ENCODE peak calls at places on chromosomes 3 and 15, in five cellular contexts. One of them, this sample, is unnamed.

GRCh38 chr3:62073038-62073437 is 300.3 kb downstream of the FEZF2 start:
- DNase-seq in DND-41: no peak
- DNase-seq in hepatocyte: no peak
- DNase-seq in fibroblast of lung: no peak
- DNase-seq in keratinocyte: no peak
- DNase-seq in this sample: no peak

GRCh38 chr15:74275957-74276356 is 39.8 kb downstream of the CCDC33 start:
- DNase-seq in DND-41: peak
- DNase-seq in hepatocyte: no peak
- DNase-seq in fibroblast of lung: no peak
- DNase-seq in keratinocyte: no peak
- DNase-seq in this sample: no peak

GRCh38 chr3:28115316-28115715 is 126.1 kb upstream of the CMC1 start:
- DNase-seq in DND-41: no peak
- DNase-seq in hepatocyte: no peak
- DNase-seq in fibroblast of lung: no peak
- DNase-seq in keratinocyte: no peak
- DNase-seq in this sample: no peak

GRCh38 chr3:172708905-172709775 is 1.7 kb downstream of the NCEH1 start:
- DNase-seq in DND-41: no peak
- DNase-seq in hepatocyte: peak
- DNase-seq in fibroblast of lung: no peak
- DNase-seq in keratinocyte: no peak
- DNase-seq in this sample: no peak

GRCh38 chr3:14371573-14372474 is 30.6 kb upstream of the SLC6A6 start:
- DNase-seq in DND-41: no peak
- DNase-seq in hepatocyte: peak
- DNase-seq in fibroblast of lung: peak
- DNase-seq in keratinocyte: no peak
- DNase-seq in this sample: no peak

GRCh38 chr3:194321666-194322640 is 29.2 kb downstream of the CPN2 start:
- DNase-seq in DND-41: no peak
- DNase-seq in hepatocyte: no peak
- DNase-seq in fibroblast of lung: no peak
- DNase-seq in keratinocyte: no peak
- DNase-seq in this sample: no peak

GRCh38 chr3:17156864-17157263 is 272.1 kb downstream of the PLCL2 start:
- DNase-seq in DND-41: no peak
- DNase-seq in hepatocyte: no peak
- DNase-seq in fibroblast of lung: no peak
- DNase-seq in keratinocyte: no peak
- DNase-seq in this sample: no peak

GRCh38 chr15:99565281-99566156 is at the start of gene MEF2A:
- DNase-seq in DND-41: peak
- DNase-seq in hepatocyte: peak
- DNase-seq in fibroblast of lung: peak
- DNase-seq in keratinocyte: peak
- DNase-seq in this sample: peak

GRCh38 chr15:29070471-29071192 is 184.9 kb downstream of the APBA2 start:
- DNase-seq in DND-41: no peak
- DNase-seq in hepatocyte: no peak
- DNase-seq in fibroblast of lung: no peak
- DNase-seq in keratinocyte: no peak
- DNase-seq in this sample: no peak

GRCh38 chr3:49500408-49501257 is 30.6 kb downstream of the DAG1 start:
- DNase-seq in DND-41: no peak
- DNase-seq in hepatocyte: peak
- DNase-seq in fibroblast of lung: peak
- DNase-seq in keratinocyte: peak
- DNase-seq in this sample: no peak

GRCh38 chr15:79089331-79089889 is 1.2 kb downstream of the RASGRF1 start:
- DNase-seq in DND-41: no peak
- DNase-seq in hepatocyte: no peak
- DNase-seq in fibroblast of lung: no peak
- DNase-seq in keratinocyte: no peak
- DNase-seq in this sample: no peak

GRCh38 chr3:116038968-116039950 is 406.0 kb downstream of the LSAMP start:
- DNase-seq in DND-41: no peak
- DNase-seq in hepatocyte: no peak
- DNase-seq in fibroblast of lung: peak
- DNase-seq in keratinocyte: no peak
- DNase-seq in this sample: no peak

GRCh38 chr15:45603881-45604280 is 16.7 kb downstream of the BLOC1S6 start:
- DNase-seq in DND-41: no peak
- DNase-seq in hepatocyte: no peak
- DNase-seq in fibroblast of lung: no peak
- DNase-seq in keratinocyte: no peak
- DNase-seq in this sample: no peak

GRCh38 chr3:187987919-187988318 is 166.0 kb upstream of the LPP start:
- DNase-seq in DND-41: no peak
- DNase-seq in hepatocyte: no peak
- DNase-seq in fibroblast of lung: no peak
- DNase-seq in keratinocyte: no peak
- DNase-seq in this sample: no peak

GRCh38 chr3:9168230-9168629 is 81.2 kb downstream of the SRGAP3 start:
- DNase-seq in DND-41: no peak
- DNase-seq in hepatocyte: peak
- DNase-seq in fibroblast of lung: no peak
- DNase-seq in keratinocyte: no peak
- DNase-seq in this sample: no peak

GRCh38 chr3:195512798-195513345 is 30.3 kb downstream of the PPP1R2 start:
- DNase-seq in DND-41: no peak
- DNase-seq in hepatocyte: peak
- DNase-seq in fibroblast of lung: no peak
- DNase-seq in keratinocyte: no peak
- DNase-seq in this sample: no peak

GRCh38 chr3:21954709-21955108 is 203.7 kb upstream of the ZNF385D start:
- DNase-seq in DND-41: no peak
- DNase-seq in hepatocyte: no peak
- DNase-seq in fibroblast of lung: peak
- DNase-seq in keratinocyte: no peak
- DNase-seq in this sample: no peak

GRCh38 chr3:71813704-71814103 is 28.8 kb upstream of the PROK2 start:
- DNase-seq in DND-41: no peak
- DNase-seq in hepatocyte: no peak
- DNase-seq in fibroblast of lung: no peak
- DNase-seq in keratinocyte: no peak
- DNase-seq in this sample: no peak

GRCh38 chr3:13461169-13462124 is 18.7 kb upstream of the HDAC11 start:
- DNase-seq in DND-41: peak
- DNase-seq in hepatocyte: peak
- DNase-seq in fibroblast of lung: peak
- DNase-seq in keratinocyte: no peak
- DNase-seq in this sample: no peak

GRCh38 chr15:57213783-57214366 is 162.4 kb upstream of the CGNL1 start:
- DNase-seq in DND-41: no peak
- DNase-seq in hepatocyte: peak
- DNase-seq in fibroblast of lung: peak
- DNase-seq in keratinocyte: no peak
- DNase-seq in this sample: no peak

GRCh38 chr3:99394831-99395733 is 243.3 kb upstream of the COL8A1 start:
- DNase-seq in DND-41: no peak
- DNase-seq in hepatocyte: no peak
- DNase-seq in fibroblast of lung: peak
- DNase-seq in keratinocyte: peak
- DNase-seq in this sample: no peak

GRCh38 chr15:91193059-91193715 is 93.1 kb downstream of the SV2B start:
- DNase-seq in DND-41: no peak
- DNase-seq in hepatocyte: no peak
- DNase-seq in fibroblast of lung: no peak
- DNase-seq in keratinocyte: no peak
- DNase-seq in this sample: no peak

GRCh38 chr15:66071621-66072295 is 181.8 kb downstream of the MEGF11 start:
- DNase-seq in DND-41: no peak
- DNase-seq in hepatocyte: no peak
- DNase-seq in fibroblast of lung: no peak
- DNase-seq in keratinocyte: no peak
- DNase-seq in this sample: peak

GRCh38 chr3:126773783-126774182 is 69.7 kb downstream of the CHCHD6 start:
- DNase-seq in DND-41: no peak
- DNase-seq in hepatocyte: no peak
- DNase-seq in fibroblast of lung: no peak
- DNase-seq in keratinocyte: no peak
- DNase-seq in this sample: no peak

GRCh38 chr15:61228025-61228901 is 839 bp downstream of the RORA start:
- DNase-seq in DND-41: no peak
- DNase-seq in hepatocyte: peak
- DNase-seq in fibroblast of lung: peak
- DNase-seq in keratinocyte: no peak
- DNase-seq in this sample: no peak

GRCh38 chr3:55622733-55623132 is 135.6 kb upstream of the WNT5A start:
- DNase-seq in DND-41: no peak
- DNase-seq in hepatocyte: no peak
- DNase-seq in fibroblast of lung: peak
- DNase-seq in keratinocyte: no peak
- DNase-seq in this sample: no peak

GRCh38 chr15:92463826-92464225 is 70.1 kb downstream of the ST8SIA2 start:
- DNase-seq in DND-41: no peak
- DNase-seq in hepatocyte: no peak
- DNase-seq in fibroblast of lung: peak
- DNase-seq in keratinocyte: no peak
- DNase-seq in this sample: no peak

GRCh38 chr15:43251863-43252241 is 14.9 kb downstream of the TGM5 start:
- DNase-seq in DND-41: no peak
- DNase-seq in hepatocyte: no peak
- DNase-seq in fibroblast of lung: no peak
- DNase-seq in keratinocyte: no peak
- DNase-seq in this sample: no peak

GRCh38 chr15:65576669-65577068 is 34.3 kb downstream of the INTS14 start:
- DNase-seq in DND-41: no peak
- DNase-seq in hepatocyte: no peak
- DNase-seq in fibroblast of lung: peak
- DNase-seq in keratinocyte: no peak
- DNase-seq in this sample: no peak

GRCh38 chr15:76337047-76337738 is 620 bp downstream of the ISL2 start:
- DNase-seq in DND-41: no peak
- DNase-seq in hepatocyte: no peak
- DNase-seq in fibroblast of lung: peak
- DNase-seq in keratinocyte: no peak
- DNase-seq in this sample: no peak

GRCh38 chr15:76340198-76340801 is 3.7 kb downstream of the ISL2 start:
- DNase-seq in DND-41: no peak
- DNase-seq in hepatocyte: peak
- DNase-seq in fibroblast of lung: peak
- DNase-seq in keratinocyte: no peak
- DNase-seq in this sample: no peak

GRCh38 chr15:76337739-76338554 is 1.4 kb downstream of the ISL2 start:
- DNase-seq in DND-41: no peak
- DNase-seq in hepatocyte: no peak
- DNase-seq in fibroblast of lung: no peak
- DNase-seq in keratinocyte: no peak
- DNase-seq in this sample: no peak

GRCh38 chr15:76339302-76340197 is 3.0 kb downstream of the ISL2 start:
- DNase-seq in DND-41: no peak
- DNase-seq in hepatocyte: no peak
- DNase-seq in fibroblast of lung: peak
- DNase-seq in keratinocyte: no peak
- DNase-seq in this sample: no peak

DNA sequence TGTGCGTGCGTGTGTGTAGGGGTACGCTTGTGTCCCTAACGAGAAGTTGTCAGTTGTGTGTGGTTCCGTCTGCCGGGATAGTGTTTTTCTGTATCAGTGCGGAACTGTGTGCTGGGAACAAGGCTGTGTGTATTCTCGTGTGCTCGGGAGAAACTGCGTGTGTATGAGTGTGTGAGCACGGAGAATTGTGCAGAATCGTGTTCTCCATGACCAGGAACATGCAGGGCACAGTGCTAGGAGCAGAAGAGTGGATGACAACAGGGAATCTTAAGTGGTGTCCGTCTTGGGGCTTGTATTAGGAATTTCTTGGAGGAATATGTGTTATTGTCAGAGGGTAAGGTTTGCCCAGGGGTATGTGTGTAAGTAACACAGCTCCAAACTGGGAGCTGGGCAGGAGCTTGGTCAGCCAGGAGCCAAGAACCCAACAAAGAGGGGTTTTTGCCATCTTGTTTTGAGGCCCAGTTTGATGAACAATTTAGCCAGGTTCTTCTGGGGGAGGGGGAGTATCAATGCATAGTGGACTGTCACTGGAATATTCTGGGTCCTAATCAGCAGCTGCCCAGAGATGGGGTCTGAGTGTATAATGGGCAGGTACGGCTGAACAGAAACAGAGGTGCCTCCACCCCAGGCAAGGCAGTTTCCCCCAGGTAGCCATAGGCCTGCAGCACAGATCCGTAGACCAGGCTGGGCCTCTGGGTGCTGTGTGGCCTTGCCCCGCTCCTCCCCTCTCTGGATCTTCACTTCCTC is 2.2 kb downstream of the ISL2 start:
- DNase-seq in DND-41: no peak
- DNase-seq in hepatocyte: no peak
- DNase-seq in fibroblast of lung: no peak
- DNase-seq in keratinocyte: no peak
- DNase-seq in this sample: no peak
- TF ChIP-seq EZH2 in DND-41: no peak
- TF ChIP-seq EZH2 in hepatocyte: no peak
- TF ChIP-seq EZH2 in fibroblast of lung: peak
- TF ChIP-seq EZH2 in keratinocyte: peak
- TF ChIP-seq EZH2 in this sample: no peak

GRCh38 chr3:50885070-50885469 is 210.3 kb downstream of the DOCK3 start:
- DNase-seq in DND-41: no peak
- DNase-seq in hepatocyte: no peak
- DNase-seq in fibroblast of lung: no peak
- DNase-seq in keratinocyte: no peak
- DNase-seq in this sample: no peak

GRCh38 chr3:50885491-50885890 is 210.8 kb downstream of the DOCK3 start:
- DNase-seq in DND-41: no peak
- DNase-seq in hepatocyte: no peak
- DNase-seq in fibroblast of lung: no peak
- DNase-seq in keratinocyte: no peak
- DNase-seq in this sample: no peak

GRCh38 chr3:50890688-50891344 is 216.1 kb downstream of the DOCK3 start:
- DNase-seq in DND-41: no peak
- DNase-seq in hepatocyte: no peak
- DNase-seq in fibroblast of lung: no peak
- DNase-seq in keratinocyte: no peak
- DNase-seq in this sample: no peak
- H3K4me3 ChIP-seq in DND-41: no peak
- H3K4me3 ChIP-seq in hepatocyte: no peak
- H3K4me3 ChIP-seq in fibroblast of lung: no peak
- H3K4me3 ChIP-seq in keratinocyte: no peak
- H3K4me3 ChIP-seq in this sample: no peak

GRCh38 chr3:184230081-184230602 is 757 bp downstream of the VWA5B2 start:
- DNase-seq in DND-41: no peak
- DNase-seq in hepatocyte: peak
- DNase-seq in fibroblast of lung: no peak
- DNase-seq in keratinocyte: no peak
- DNase-seq in this sample: no peak
- TF ChIP-seq EZH2 in DND-41: no peak
- TF ChIP-seq EZH2 in hepatocyte: peak
- TF ChIP-seq EZH2 in fibroblast of lung: no peak
- TF ChIP-seq EZH2 in keratinocyte: no peak
- TF ChIP-seq EZH2 in this sample: peak

GRCh38 chr3:178060406-178060805 is 475.8 kb upstream of the KCNMB2 start:
- DNase-seq in DND-41: no peak
- DNase-seq in hepatocyte: peak
- DNase-seq in fibroblast of lung: peak
- DNase-seq in keratinocyte: no peak
- DNase-seq in this sample: no peak
- H3K4me3 ChIP-seq in DND-41: no peak
- H3K4me3 ChIP-seq in hepatocyte: no peak
- H3K4me3 ChIP-seq in fibroblast of lung: no peak
- H3K4me3 ChIP-seq in keratinocyte: no peak
- H3K4me3 ChIP-seq in this sample: no peak

GRCh38 chr3:149385617-149386298 is 8.3 kb upstream of the TM4SF1 start:
- DNase-seq in DND-41: no peak
- DNase-seq in hepatocyte: no peak
- DNase-seq in fibroblast of lung: no peak
- DNase-seq in keratinocyte: no peak
- DNase-seq in this sample: no peak
- TF ChIP-seq EZH2 in DND-41: no peak
- TF ChIP-seq EZH2 in hepatocyte: no peak
- TF ChIP-seq EZH2 in fibroblast of lung: no peak
- TF ChIP-seq EZH2 in keratinocyte: no peak
- TF ChIP-seq EZH2 in this sample: no peak